ENCODE peak calls at places on chromosomes 1 and 21, in nine cellular contexts. Q is GM12878; E is RPMI7951; S is stimulated activated CD4-positive, alpha-beta T cell treated with anti-CD3 and anti-CD28 coated beads, Interleukin-1b, Interleukin-23, amount 100 ng/mL, for 24 hours; W is esophagus squamous epithelium; B is amniotic stem cell; O is foreskin fibroblast; D is T-helper 2 cell; L is prostate gland. P is an unnamed sample.

GRCh38 chr1:243267346-243268283 is 11.8 kb downstream of the SDCCAG8 start:
- DNase-seq in Q (no peak), L (no peak), O (no peak), W (no peak), E (no peak), D (no peak), B (no peak), S (no peak), P (no peak)

GRCh38 chr1:221858758-221859157 is 116.9 kb upstream of the DUSP10 start:
- DNase-seq in S (no peak), W (no peak), E (peak; percentile 94), Q (no peak), L (no peak), B (peak; percentile 11), O (peak; percentile 97), D (no peak), P (no peak)

GRCh38 chr1:183995322-183996035 is 42.0 kb downstream of the COLGALT2 start:
- DNase-seq in E (no peak), Q (no peak), O (no peak), B (no peak), D (no peak), L (no peak), W (no peak), S (no peak), P (no peak)

GRCh38 chr1:34199927-34200326 is 23.2 kb downstream of the C1orf94 start:
- DNase-seq in E (peak; percentile 91), Q (no peak), W (no peak), S (no peak), D (no peak), L (no peak), B (no peak), O (peak; percentile 15), P (no peak)

GRCh38 chr1:234605983-234606730 is 3.8 kb downstream of the IRF2BP2 start:
- DNase-seq in Q (no peak), W (no peak), O (peak; percentile 45), L (no peak), B (no peak), D (peak; percentile 37), E (no peak), S (no peak), P (no peak)

GRCh38 chr1:194940336-194940735 is 1667.9 kb downstream of the KCNT2 start:
- DNase-seq in S (no peak), W (no peak), B (no peak), L (no peak), O (no peak), D (no peak), Q (no peak), E (no peak), P (no peak)

GRCh38 chr1:240597153-240597745 is 14.7 kb downstream of the GREM2 start:
- DNase-seq in O (no peak), L (no peak), Q (no peak), W (no peak), S (no peak), D (no peak), B (no peak), E (no peak), P (no peak)

GRCh38 chr21:25916226-25916625 is 181.5 kb downstream of the GABPA start:
- DNase-seq in L (no peak), D (no peak), E (no peak), B (no peak), Q (no peak), O (no peak), W (no peak), S (no peak), P (no peak)

GRCh38 chr1:209621741-209622655 is 30.2 kb downstream of the LAMB3 start:
- DNase-seq in Q (no peak), D (no peak), B (no peak), E (no peak), O (no peak), L (no peak), W (no peak), S (no peak), P (no peak)